ENCODE peak calls at places on chromosome X, in seven cellular contexts. P is H1, A is stomach, G is HCT116, V is suprapubic skin, U is upper lobe of left lung, N is SK-N-MC. C is an unnamed sample.
A peak's percentile ranks its signal among the peaks of the same experiment; 100 is the strongest.

GRCh38 chrX:2933125-2933900 is 4.2 kb upstream of the ARSD start:
- DNase-seq in N (no peak), G (no peak), V (no peak), U (peak; percentile 28), A (no peak), P (no peak), C (no peak)

GRCh38 chrX:114583646-114584433 is at the start of gene HTR2C:
- DNase-seq in G (no peak), P (no peak), N (no peak), V (no peak), A (no peak), U (no peak), C (no peak)

GRCh38 chrX:25524150-25524549 is 508.4 kb upstream of the ARX start:
- DNase-seq in V (no peak), A (no peak), N (no peak), P (no peak), U (no peak), G (no peak), C (no peak)

GRCh38 chrX:130626521-130626920 is 224.7 kb downstream of the RBMX2 start:
- DNase-seq in N (no peak), A (no peak), V (no peak), P (no peak), U (no peak), G (no peak), C (no peak)

GRCh38 chrX:16239211-16239610 is 71.9 kb downstream of the MAGEB17 start:
- DNase-seq in A (no peak), P (no peak), N (no peak), U (no peak), V (no peak), G (peak; percentile 35), C (no peak)

GRCh38 chrX:96564595-96564994 is 120.0 kb upstream of the DIAPH2 start:
- DNase-seq in N (no peak), P (no peak), U (no peak), G (no peak), V (no peak), A (no peak), C (no peak)

GRCh38 chrX:131762802-131763234 is 218.9 kb downstream of the OR13H1 start:
- DNase-seq in N (no peak), V (no peak), U (peak; percentile 50), G (no peak), P (no peak), A (peak; percentile 48), C (peak; percentile 83)

GRCh38 chrX:105701310-105702052 is 120.9 kb upstream of the NRK start:
- DNase-seq in A (no peak), G (no peak), V (no peak), U (no peak), N (no peak), P (no peak), C (no peak)

GRCh38 chrX:13855689-13856425 is 39.0 kb upstream of the GPM6B start:
- DNase-seq in N (no peak), U (no peak), P (no peak), A (no peak), G (no peak), V (no peak), C (no peak)

GRCh38 chrX:136065044-136065671 is 79.9 kb downstream of the SLC9A6 start:
- DNase-seq in P (no peak), A (no peak), G (no peak), N (no peak), V (no peak), U (no peak), C (no peak)
- TF ChIP-seq POLR2AphosphoS5 in P (no peak), A (no peak), G (no peak), N (no peak), V (no peak), U (no peak), C (no peak)

DNA sequence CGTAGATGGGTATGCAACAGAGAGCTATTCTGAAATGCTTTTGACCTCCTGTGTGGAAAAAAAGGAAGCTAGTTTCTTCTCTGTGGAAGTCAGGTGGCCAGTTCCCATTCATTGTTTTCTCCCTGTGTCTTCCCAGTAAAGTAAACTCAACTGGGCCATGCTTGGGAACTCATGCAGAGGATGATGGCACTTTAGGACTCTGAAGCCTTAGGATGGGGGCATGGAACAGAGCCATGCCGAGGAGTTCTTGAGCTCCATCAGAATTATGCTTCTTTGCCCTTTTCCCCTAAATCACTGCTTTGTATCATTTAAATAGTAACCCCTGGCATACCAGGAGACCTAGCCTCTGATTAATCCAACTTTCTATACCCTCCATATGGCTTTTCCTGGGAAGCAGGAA is 3.2 kb downstream of the TMEM164 start:
- DNase-seq in G (no peak), U (no peak), P (no peak), N (no peak), A (no peak), V (no peak), C (no peak)
- H3K4me3 ChIP-seq in G (no peak overlapping the region), U (peak overlapping the region; percentile 60), P (no peak overlapping the region), N (no peak overlapping the region), A (no peak overlapping the region), V (no peak overlapping the region), C (no peak overlapping the region)

GRCh38 chrX:110224926-110225617 is 92.8 kb downstream of the AMMECR1 start:
- DNase-seq in N (no peak), V (no peak), A (no peak), G (no peak), P (no peak), U (no peak), C (no peak)

GRCh38 chrX:110222497-110223257 is 95.2 kb downstream of the AMMECR1 start:
- DNase-seq in G (no peak), A (no peak), N (no peak), V (no peak), P (no peak), U (no peak), C (no peak)

GRCh38 chrX:110228453-110228852 is 89.4 kb downstream of the AMMECR1 start:
- DNase-seq in A (no peak), N (no peak), V (no peak), P (no peak), G (no peak), U (no peak), C (no peak)

GRCh38 chrX:110226931-110227330 is 91.0 kb downstream of the AMMECR1 start:
- DNase-seq in V (no peak), P (no peak), A (no peak), N (no peak), G (no peak), U (no peak), C (no peak)
- TF ChIP-seq POLR2AphosphoS5 in V (no peak), P (no peak), A (no peak), N (no peak), G (no peak), U (no peak), C (no peak)

DNA sequence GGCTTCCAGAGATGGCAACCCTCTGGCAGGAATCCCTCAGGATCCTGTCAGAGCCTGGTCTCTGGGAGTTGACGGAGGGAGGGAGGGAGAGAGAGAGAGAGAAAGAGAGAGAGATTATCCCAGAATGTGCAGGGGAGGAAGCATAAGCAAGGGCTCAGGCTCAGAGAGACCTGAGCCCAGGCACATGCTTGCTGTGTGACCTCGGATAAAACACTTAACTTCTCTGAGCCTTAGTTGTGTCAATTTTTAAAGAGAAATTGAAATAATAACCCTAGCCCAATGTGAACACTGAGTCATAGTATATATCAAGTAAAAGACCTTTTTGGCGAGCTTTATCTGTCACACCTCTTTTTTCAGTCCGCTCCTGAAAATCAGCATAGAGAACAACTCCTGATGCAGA is 473 bp upstream of the USP51 start:
- DNase-seq in A (no peak), G (no peak), P (no peak), N (no peak), V (no peak), U (no peak), C (no peak)
- H3K4me3 ChIP-seq in A (peak overlapping the region; percentile 57), G (no peak overlapping the region), P (peak overlapping the region; percentile 70), N (peak overlapping the region; percentile 84), V (peak overlapping the region; percentile 69), U (peak overlapping the region; percentile 50), C (peak overlapping the region; percentile 86)

GRCh38 chrX:153926863-153927685 is 1.0 kb upstream of the ARHGAP4 start:
- DNase-seq in U (peak; percentile 72), G (no peak), N (peak; percentile 64), A (peak; percentile 57), P (no peak), V (no peak), C (no peak)
- TF ChIP-seq POLR2AphosphoS5 in U (peak; percentile 63), G (no peak), N (no peak), A (peak; percentile 45), P (no peak), V (no peak), C (peak; percentile 10)

C was measured in Panc1.